ENCODE peak calls at places on chromosomes 6 and 20, in four cellular contexts. N, V, F and G are unnamed samples.

GRCh38 chr6:124770784-124771183 is 191.5 kb upstream of the RNF217 start:
- DNase-seq in N (no peak), V (no peak), F (no peak), G (no peak)

GRCh38 chr6:494394-494793 is 102.8 kb downstream of the IRF4 start:
- DNase-seq in N (no peak), V (no peak), F (no peak), G (no peak)

GRCh38 chr6:134706806-134707205 is 243.1 kb downstream of the ALDH8A1 start:
- DNase-seq in N (no peak), V (no peak), F (no peak), G (no peak)

GRCh38 chr6:136989591-136990578 is 54.9 kb downstream of the IL20RA start:
- DNase-seq in N (no peak), V (no peak), F (no peak), G (no peak)

GRCh38 chr6:118755941-118756646 is 104.7 kb upstream of the CEP85L start:
- DNase-seq in N (no peak), V (no peak), F (no peak), G (no peak)

GRCh38 chr6:20861479-20861878 is 327.2 kb downstream of the CDKAL1 start:
- DNase-seq in N (no peak), V (no peak), F (no peak), G (no peak)

GRCh38 chr6:20751293-20751946 is 217.2 kb downstream of the CDKAL1 start:
- DNase-seq in N (peak; percentile 40), V (no peak), F (no peak), G (no peak)

GRCh38 chr20:50038574-50038991 is 55.8 kb downstream of the SNAI1 start:
- DNase-seq in N (no peak), V (no peak), F (no peak), G (no peak)